ENCODE peak calls at places on chromosomes 12 and 14, in nine cellular contexts. One of them, this sample, is unnamed.
A peak's percentile ranks its signal among the peaks of the same experiment; 100 is the strongest.

GRCh38 chr12:30416631-30417030 is 279.0 kb downstream of the IPO8 start:
- DNase-seq in chondrocyte: no peak
- DNase-seq in osteocyte: no peak
- DNase-seq in psoas muscle: no peak
- DNase-seq in Caco-2: no peak
- DNase-seq in body of pancreas: no peak
- DNase-seq in AG09319: no peak
- DNase-seq in cardiac fibroblast: peak; percentile 50
- DNase-seq in B cell: no peak
- DNase-seq in this sample: no peak

GRCh38 chr12:77124767-77125166 is 59.4 kb upstream of the E2F7 start:
- DNase-seq in osteocyte: no peak
- DNase-seq in AG09319: no peak
- DNase-seq in cardiac fibroblast: peak; percentile 94
- DNase-seq in chondrocyte: no peak
- DNase-seq in B cell: no peak
- DNase-seq in body of pancreas: no peak
- DNase-seq in psoas muscle: no peak
- DNase-seq in Caco-2: no peak
- DNase-seq in this sample: no peak

GRCh38 chr14:92610849-92611271 is 97.3 kb downstream of the RIN3 start:
- DNase-seq in body of pancreas: no peak
- DNase-seq in psoas muscle: no peak
- DNase-seq in osteocyte: no peak
- DNase-seq in AG09319: no peak
- DNase-seq in chondrocyte: no peak
- DNase-seq in Caco-2: no peak
- DNase-seq in B cell: no peak
- DNase-seq in cardiac fibroblast: no peak
- DNase-seq in this sample: no peak

GRCh38 chr12:132952371-132953162 is 3.5 kb downstream of the ZNF605 start:
- DNase-seq in Caco-2: no peak
- DNase-seq in chondrocyte: no peak
- DNase-seq in AG09319: no peak
- DNase-seq in B cell: no peak
- DNase-seq in psoas muscle: no peak
- DNase-seq in body of pancreas: no peak
- DNase-seq in osteocyte: peak; percentile 57
- DNase-seq in cardiac fibroblast: no peak
- DNase-seq in this sample: no peak

GRCh38 chr14:69036757-69037506 is 57.8 kb upstream of the ACTN1 start:
- DNase-seq in chondrocyte: no peak
- DNase-seq in B cell: no peak
- DNase-seq in Caco-2: no peak
- DNase-seq in osteocyte: no peak
- DNase-seq in cardiac fibroblast: no peak
- DNase-seq in AG09319: no peak
- DNase-seq in body of pancreas: no peak
- DNase-seq in psoas muscle: no peak
- DNase-seq in this sample: no peak

GRCh38 chr12:55771736-55772135 is 28.8 kb downstream of the GDF11 start:
- DNase-seq in psoas muscle: no peak
- DNase-seq in osteocyte: no peak
- DNase-seq in Caco-2: no peak
- DNase-seq in AG09319: no peak
- DNase-seq in cardiac fibroblast: no peak
- DNase-seq in body of pancreas: no peak
- DNase-seq in chondrocyte: no peak
- DNase-seq in B cell: no peak
- DNase-seq in this sample: no peak

GRCh38 chr12:93426406-93426805 is 15.3 kb downstream of the UBE2N start:
- DNase-seq in psoas muscle: no peak
- DNase-seq in cardiac fibroblast: no peak
- DNase-seq in AG09319: no peak
- DNase-seq in Caco-2: no peak
- DNase-seq in osteocyte: no peak
- DNase-seq in chondrocyte: no peak
- DNase-seq in B cell: no peak
- DNase-seq in body of pancreas: no peak
- DNase-seq in this sample: no peak

GRCh38 chr12:53726946-53727309 is 324 bp downstream of the CALCOCO1 start:
- DNase-seq in Caco-2: no peak
- DNase-seq in B cell: no peak
- DNase-seq in cardiac fibroblast: peak; percentile 35
- DNase-seq in psoas muscle: no peak
- DNase-seq in body of pancreas: peak; percentile 33
- DNase-seq in AG09319: no peak
- DNase-seq in chondrocyte: no peak
- DNase-seq in osteocyte: no peak
- DNase-seq in this sample: no peak

GRCh38 chr12:3967556-3968160 is 94.5 kb upstream of the PARP11 start:
- DNase-seq in osteocyte: peak; percentile 79
- DNase-seq in AG09319: no peak
- DNase-seq in cardiac fibroblast: no peak
- DNase-seq in B cell: no peak
- DNase-seq in psoas muscle: no peak
- DNase-seq in body of pancreas: no peak
- DNase-seq in chondrocyte: no peak
- DNase-seq in Caco-2: peak; percentile 98
- DNase-seq in this sample: no peak

GRCh38 chr12:98644712-98645571 is at the start of the genes APAF1 and IKBIP:
- DNase-seq in body of pancreas: peak; percentile 97
- DNase-seq in chondrocyte: peak; percentile 98
- DNase-seq in psoas muscle: peak; percentile 98
- DNase-seq in B cell: peak; percentile 97
- DNase-seq in cardiac fibroblast: peak; percentile 96
- DNase-seq in osteocyte: peak; percentile 100
- DNase-seq in AG09319: peak; percentile 90
- DNase-seq in Caco-2: peak; percentile 94
- DNase-seq in this sample: peak; percentile 98

GRCh38 chr12:98639526-98639925 is 5.1 kb downstream of the IKBIP start:
- DNase-seq in cardiac fibroblast: no peak
- DNase-seq in AG09319: no peak
- DNase-seq in osteocyte: no peak
- DNase-seq in chondrocyte: no peak
- DNase-seq in B cell: no peak
- DNase-seq in Caco-2: no peak
- DNase-seq in psoas muscle: no peak
- DNase-seq in body of pancreas: no peak
- DNase-seq in this sample: no peak

GRCh38 chr12:98646165-98646764 is 1.2 kb downstream of the APAF1 start:
- DNase-seq in osteocyte: no peak
- DNase-seq in chondrocyte: no peak
- DNase-seq in B cell: no peak
- DNase-seq in AG09319: no peak
- DNase-seq in cardiac fibroblast: peak; percentile 63
- DNase-seq in body of pancreas: no peak
- DNase-seq in psoas muscle: no peak
- DNase-seq in Caco-2: no peak
- DNase-seq in this sample: no peak

GRCh38 chr12:98645572-98646067 is 530 bp downstream of the APAF1 start:
- DNase-seq in chondrocyte: peak; percentile 91
- DNase-seq in AG09319: no peak
- DNase-seq in Caco-2: no peak
- DNase-seq in body of pancreas: no peak
- DNase-seq in cardiac fibroblast: peak; percentile 20
- DNase-seq in B cell: no peak
- DNase-seq in psoas muscle: no peak
- DNase-seq in osteocyte: no peak
- DNase-seq in this sample: no peak

DNA sequence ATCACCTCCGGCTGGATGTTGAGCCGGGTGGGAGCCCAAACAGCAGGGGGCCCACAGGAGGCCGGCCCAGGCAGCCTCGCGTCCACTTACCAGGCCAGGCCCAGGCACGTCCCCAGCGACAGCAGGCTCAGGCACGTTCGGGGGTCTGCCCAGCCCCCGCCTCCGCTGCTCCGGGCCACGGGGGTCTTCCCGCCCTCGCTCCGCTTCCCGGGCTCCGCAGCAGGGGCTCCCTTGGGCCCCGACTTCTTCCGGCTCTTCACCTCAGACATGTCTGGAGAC is 216 bp downstream of the IKBIP start:
- DNase-seq in psoas muscle: no peak
- DNase-seq in Caco-2: no peak
- DNase-seq in osteocyte: no peak
- DNase-seq in B cell: no peak
- DNase-seq in chondrocyte: peak; percentile 91
- DNase-seq in cardiac fibroblast: no peak
- DNase-seq in body of pancreas: no peak
- DNase-seq in AG09319: peak; percentile 14
- DNase-seq in this sample: peak; percentile 79
- TF ChIP-seq CTCF in psoas muscle: no peak
- TF ChIP-seq CTCF in Caco-2: no peak
- TF ChIP-seq CTCF in osteocyte: no peak
- TF ChIP-seq CTCF in B cell: peak; percentile 24
- TF ChIP-seq CTCF in chondrocyte: peak; percentile 54
- TF ChIP-seq CTCF in cardiac fibroblast: no peak
- TF ChIP-seq CTCF in body of pancreas: no peak
- TF ChIP-seq CTCF in AG09319: peak; percentile 2
- TF ChIP-seq CTCF in this sample: peak; percentile 43

DNA sequence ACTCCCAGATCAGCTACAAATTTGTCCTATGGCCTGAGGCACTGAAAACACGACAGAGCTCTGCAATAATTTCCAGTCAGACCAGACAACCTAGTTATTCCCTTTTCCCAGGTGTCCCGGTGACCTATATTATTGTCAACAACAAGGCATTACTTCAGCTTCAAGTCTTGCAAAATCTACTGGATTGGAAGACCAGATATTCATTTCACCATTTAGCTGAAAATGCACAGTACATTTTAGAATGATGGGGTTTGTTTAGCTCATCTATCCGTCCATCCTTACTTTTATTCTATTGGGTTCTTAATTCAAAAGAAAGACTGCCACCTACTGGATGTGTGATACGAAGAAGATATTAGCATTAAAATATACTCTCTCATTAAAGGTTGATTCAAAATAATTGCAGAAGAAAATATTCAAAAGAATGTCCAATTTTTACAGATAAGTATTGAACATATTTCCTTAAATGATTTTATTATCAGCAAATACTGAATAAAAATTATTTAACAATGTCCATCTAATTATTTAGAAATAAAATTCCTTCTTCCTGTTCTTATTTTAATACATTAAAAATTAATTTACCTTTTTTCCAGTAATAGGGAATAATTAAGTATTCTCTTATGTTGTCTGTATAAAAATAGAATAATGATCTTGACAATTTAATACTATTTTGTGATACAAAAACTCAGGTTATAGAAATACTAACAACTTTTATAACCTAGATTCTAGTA is 244.9 kb upstream of the LRIG3 start:
- DNase-seq in AG09319: no peak
- DNase-seq in cardiac fibroblast: peak; percentile 65
- DNase-seq in psoas muscle: no peak
- DNase-seq in Caco-2: no peak
- DNase-seq in B cell: no peak
- DNase-seq in chondrocyte: no peak
- DNase-seq in osteocyte: no peak
- DNase-seq in body of pancreas: no peak
- DNase-seq in this sample: no peak
- TF ChIP-seq CTCF in AG09319: peak; percentile 52
- TF ChIP-seq CTCF in cardiac fibroblast: peak; percentile 37
- TF ChIP-seq CTCF in psoas muscle: peak; percentile 39
- TF ChIP-seq CTCF in Caco-2: peak; percentile 31
- TF ChIP-seq CTCF in B cell: no peak
- TF ChIP-seq CTCF in chondrocyte: peak; percentile 89
- TF ChIP-seq CTCF in osteocyte: peak; percentile 66
- TF ChIP-seq CTCF in body of pancreas: peak; percentile 51
- TF ChIP-seq CTCF in this sample: peak; percentile 79

GRCh38 chr12:45284096-45284901 is 68.4 kb downstream of the ANO6 start:
- DNase-seq in cardiac fibroblast: peak; percentile 86
- DNase-seq in Caco-2: peak; percentile 83
- DNase-seq in psoas muscle: no peak
- DNase-seq in osteocyte: no peak
- DNase-seq in chondrocyte: no peak
- DNase-seq in AG09319: no peak
- DNase-seq in body of pancreas: no peak
- DNase-seq in B cell: no peak
- DNase-seq in this sample: no peak
- TF ChIP-seq CTCF in cardiac fibroblast: peak; percentile 29
- TF ChIP-seq CTCF in Caco-2: peak; percentile 27
- TF ChIP-seq CTCF in psoas muscle: no peak
- TF ChIP-seq CTCF in osteocyte: peak; percentile 36
- TF ChIP-seq CTCF in chondrocyte: peak; percentile 61
- TF ChIP-seq CTCF in AG09319: no peak
- TF ChIP-seq CTCF in body of pancreas: no peak
- TF ChIP-seq CTCF in B cell: no peak
- TF ChIP-seq CTCF in this sample: peak; percentile 42

DNA sequence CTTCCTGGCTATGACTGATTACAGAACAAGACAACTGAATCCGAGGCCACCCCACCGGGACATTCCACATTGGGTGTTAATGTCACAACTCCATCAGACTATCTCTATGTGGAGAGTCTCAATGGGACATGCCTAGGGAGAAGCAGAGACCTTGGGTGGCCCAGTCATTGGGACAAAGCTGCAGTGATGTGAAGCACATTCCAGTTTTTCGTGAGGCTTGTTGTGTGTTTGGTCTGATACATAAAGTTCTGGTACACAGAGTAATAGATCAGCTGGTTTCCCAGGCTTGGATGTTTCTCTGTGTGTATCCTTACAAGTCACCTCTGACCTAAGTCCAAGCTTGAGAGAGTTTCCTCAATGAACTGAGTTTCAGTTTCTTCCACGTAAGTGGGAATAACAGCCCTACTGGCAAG is 42.3 kb downstream of the CPM start:
- DNase-seq in AG09319: no peak
- DNase-seq in osteocyte: peak; percentile 59
- DNase-seq in Caco-2: no peak
- DNase-seq in body of pancreas: no peak
- DNase-seq in B cell: no peak
- DNase-seq in chondrocyte: no peak
- DNase-seq in cardiac fibroblast: peak; percentile 39
- DNase-seq in psoas muscle: no peak
- DNase-seq in this sample: no peak
- TF ChIP-seq CTCF in AG09319: no peak
- TF ChIP-seq CTCF in osteocyte: no peak
- TF ChIP-seq CTCF in Caco-2: no peak
- TF ChIP-seq CTCF in body of pancreas: no peak
- TF ChIP-seq CTCF in B cell: no peak
- TF ChIP-seq CTCF in chondrocyte: no peak
- TF ChIP-seq CTCF in cardiac fibroblast: no peak
- TF ChIP-seq CTCF in psoas muscle: no peak
- TF ChIP-seq CTCF in this sample: no peak

GRCh38 chr12:117968084-117968789 is 553 bp downstream of the KSR2 start:
- DNase-seq in chondrocyte: no peak
- DNase-seq in osteocyte: no peak
- DNase-seq in Caco-2: no peak
- DNase-seq in B cell: no peak
- DNase-seq in body of pancreas: no peak
- DNase-seq in cardiac fibroblast: no peak
- DNase-seq in psoas muscle: no peak
- DNase-seq in AG09319: no peak
- DNase-seq in this sample: no peak
- TF ChIP-seq CTCF in chondrocyte: no peak
- TF ChIP-seq CTCF in osteocyte: no peak
- TF ChIP-seq CTCF in Caco-2: no peak
- TF ChIP-seq CTCF in B cell: no peak
- TF ChIP-seq CTCF in body of pancreas: no peak
- TF ChIP-seq CTCF in cardiac fibroblast: no peak
- TF ChIP-seq CTCF in psoas muscle: no peak
- TF ChIP-seq CTCF in AG09319: no peak
- TF ChIP-seq CTCF in this sample: no peak